ENCODE peak calls at places on chromosome 16, in five cellular contexts. I is HT1080, K is GM04503, J is lung, C is NCI-H2029 treated with DMSO at 0.1 percent for 48 hours. G is an unnamed sample.

GRCh38 chr16:11726008-11726407 is 16.6 kb downstream of the TXNDC11 start:
- DNase-seq in I (no peak), K (no peak), J (peak), C (no peak), G (no peak)

GRCh38 chr16:89863741-89864391 is 9.5 kb upstream of the TCF25 start:
- DNase-seq in I (no peak), K (no peak), J (peak), C (no peak), G (no peak)

GRCh38 chr16:11967195-11967911 is 2.3 kb downstream of the TNFRSF17 start:
- DNase-seq in I (no peak), K (no peak), J (no peak), C (no peak), G (no peak)

GRCh38 chr16:23278031-23278430 is 24.1 kb upstream of the SCNN1B start:
- DNase-seq in I (no peak), K (no peak), J (no peak), C (no peak), G (no peak)

GRCh38 chr16:87233928-87234327 is 83.3 kb downstream of the C16orf95 start:
- DNase-seq in I (peak), K (no peak), J (no peak), C (no peak), G (peak)

GRCh38 chr16:79076039-79076767 is 524.3 kb downstream of the MAF start:
- DNase-seq in I (no peak), K (no peak), J (no peak), C (no peak), G (no peak)

GRCh38 chr16:57252148-57252721 is 7.2 kb downstream of the ARL2BP start:
- DNase-seq in I (no peak), K (no peak), J (peak), C (no peak), G (no peak)

GRCh38 chr16:72015124-72015523 is 6.6 kb downstream of the DHODH start:
- DNase-seq in I (no peak), K (no peak), J (no peak), C (no peak), G (no peak)

GRCh38 chr16:1289480-1289872 is 20.0 kb upstream of the UBE2I start:
- DNase-seq in I (no peak), K (no peak), J (no peak), C (no peak), G (no peak)

GRCh38 chr16:71440669-71441347 is 1.0 kb downstream of the TLE7 start:
- DNase-seq in I (no peak), K (no peak), J (no peak), C (no peak), G (no peak)

GRCh38 chr16:87350681-87351319 is 32.8 kb downstream of the FBXO31 start:
- DNase-seq in I (no peak), K (peak), J (no peak), C (no peak), G (no peak)

GRCh38 chr16:12067714-12068401 is 91.3 kb downstream of the SNX29 start:
- DNase-seq in I (peak), K (peak), J (peak), C (peak), G (peak)

GRCh38 chr16:77290451-77291110 is 91.4 kb downstream of the SYCE1L start:
- DNase-seq in I (no peak), K (no peak), J (no peak), C (peak), G (no peak)

GRCh38 chr16:75289189-75289588 is 37.8 kb upstream of the BCAR1 start:
- DNase-seq in I (peak), K (no peak), J (no peak), C (no peak), G (peak)

GRCh38 chr16:13453938-13454553 is 465.9 kb upstream of the ERCC4 start:
- DNase-seq in I (peak), K (no peak), J (no peak), C (peak), G (peak)